ENCODE peak calls at places on chromosome 15, in six cellular contexts. One of them, this sample, is unnamed.
A peak's percentile ranks its signal among the peaks of the same experiment; 100 is the strongest.

GRCh38 chr15:83380026-83380425 is 67.1 kb upstream of the SH3GL3 start:
- DNase-seq in mesenchymal stem cell: no peak
- DNase-seq in H9: no peak
- DNase-seq in neuronal stem cell: no peak
- DNase-seq in IMR-90: no peak
- DNase-seq in H1: no peak
- DNase-seq in this sample: no peak

GRCh38 chr15:28945626-28946215 is 59.9 kb downstream of the APBA2 start:
- DNase-seq in H9: peak; percentile 14
- DNase-seq in IMR-90: no peak
- DNase-seq in neuronal stem cell: no peak
- DNase-seq in mesenchymal stem cell: no peak
- DNase-seq in H1: no peak
- DNase-seq in this sample: no peak

GRCh38 chr15:86183765-86184491 is 104.3 kb downstream of the AGBL1 start:
- DNase-seq in H9: no peak
- DNase-seq in neuronal stem cell: no peak
- DNase-seq in IMR-90: no peak
- DNase-seq in H1: no peak
- DNase-seq in mesenchymal stem cell: no peak
- DNase-seq in this sample: no peak

GRCh38 chr15:89383635-89384604 is 49.3 kb upstream of the POLG start:
- DNase-seq in neuronal stem cell: no peak
- DNase-seq in IMR-90: peak; percentile 11
- DNase-seq in mesenchymal stem cell: peak; percentile 38
- DNase-seq in H9: peak; percentile 44
- DNase-seq in H1: no peak
- DNase-seq in this sample: no peak

GRCh38 chr15:83499476-83499875 is 52.3 kb downstream of the SH3GL3 start:
- DNase-seq in IMR-90: no peak
- DNase-seq in mesenchymal stem cell: no peak
- DNase-seq in H1: no peak
- DNase-seq in H9: no peak
- DNase-seq in neuronal stem cell: no peak
- DNase-seq in this sample: no peak

GRCh38 chr15:41698779-41699178 is 38.6 kb downstream of the MGA start:
- DNase-seq in H1: no peak
- DNase-seq in mesenchymal stem cell: no peak
- DNase-seq in IMR-90: peak; percentile 70
- DNase-seq in H9: no peak
- DNase-seq in neuronal stem cell: no peak
- DNase-seq in this sample: no peak

GRCh38 chr15:62617741-62618140 is 424.8 kb upstream of the TPM1 start:
- DNase-seq in H9: no peak
- DNase-seq in mesenchymal stem cell: no peak
- DNase-seq in neuronal stem cell: no peak
- DNase-seq in IMR-90: no peak
- DNase-seq in H1: no peak
- DNase-seq in this sample: no peak

GRCh38 chr15:35437157-35437556 is 108.8 kb downstream of the DPH6 start:
- DNase-seq in neuronal stem cell: no peak
- DNase-seq in mesenchymal stem cell: peak; percentile 43
- DNase-seq in H1: no peak
- DNase-seq in H9: peak; percentile 30
- DNase-seq in IMR-90: peak; percentile 23
- DNase-seq in this sample: peak; percentile 61

GRCh38 chr15:81000626-81001179 is at the start of gene TLNRD1:
- DNase-seq in neuronal stem cell: peak; percentile 85
- DNase-seq in IMR-90: peak; percentile 92
- DNase-seq in mesenchymal stem cell: peak; percentile 93
- DNase-seq in H1: peak; percentile 85
- DNase-seq in H9: peak; percentile 90
- DNase-seq in this sample: peak; percentile 95
- H2BK120ac ChIP-seq in neuronal stem cell: peak within 1 kb of the TSS; percentile 100
- H2BK120ac ChIP-seq in IMR-90: peak within 1 kb of the TSS; percentile 55
- H2BK120ac ChIP-seq in mesenchymal stem cell: peak within 1 kb of the TSS; percentile 98
- H2BK120ac ChIP-seq in H1: no peak within 1 kb of the TSS
- H2BK120ac ChIP-seq in H9: no peak within 1 kb of the TSS
- H2BK120ac ChIP-seq in this sample: no peak within 1 kb of the TSS

GRCh38 chr15:76994496-76994895 is 430 bp upstream of the PSTPIP1 start:
- DNase-seq in IMR-90: no peak
- DNase-seq in H9: no peak
- DNase-seq in H1: no peak
- DNase-seq in neuronal stem cell: no peak
- DNase-seq in mesenchymal stem cell: no peak
- DNase-seq in this sample: no peak
- H2BK15ac ChIP-seq in IMR-90: no peak overlapping the region
- H2BK15ac ChIP-seq in H9: no peak overlapping the region
- H2BK15ac ChIP-seq in H1: no peak overlapping the region
- H2BK15ac ChIP-seq in neuronal stem cell: peak overlapping the region; percentile 54
- H2BK15ac ChIP-seq in mesenchymal stem cell: no peak overlapping the region
- H2BK15ac ChIP-seq in this sample: no peak overlapping the region

GRCh38 chr15:78393137-78393536 is 44.9 kb upstream of the IREB2 start:
- DNase-seq in H1: no peak
- DNase-seq in IMR-90: no peak
- DNase-seq in mesenchymal stem cell: no peak
- DNase-seq in neuronal stem cell: no peak
- DNase-seq in H9: no peak
- DNase-seq in this sample: no peak
- H4K8ac ChIP-seq in H1: no peak overlapping the region
- H4K8ac ChIP-seq in IMR-90: no peak overlapping the region
- H4K8ac ChIP-seq in mesenchymal stem cell: no peak overlapping the region
- H4K8ac ChIP-seq in neuronal stem cell: no peak overlapping the region
- H4K8ac ChIP-seq in H9: no peak overlapping the region
- H4K8ac ChIP-seq in this sample: no peak overlapping the region

GRCh38 chr15:98562361-98562791 is 86.0 kb upstream of the IGF1R start:
- DNase-seq in IMR-90: no peak
- DNase-seq in neuronal stem cell: no peak
- DNase-seq in H9: no peak
- DNase-seq in H1: no peak
- DNase-seq in mesenchymal stem cell: no peak
- DNase-seq in this sample: no peak
- H2BK120ac ChIP-seq in IMR-90: no peak overlapping the region
- H2BK120ac ChIP-seq in neuronal stem cell: no peak overlapping the region
- H2BK120ac ChIP-seq in H9: no peak overlapping the region
- H2BK120ac ChIP-seq in H1: no peak overlapping the region
- H2BK120ac ChIP-seq in mesenchymal stem cell: no peak overlapping the region
- H2BK120ac ChIP-seq in this sample: no peak overlapping the region

GRCh38 chr15:80590772-80591355 is 104.2 kb upstream of the ABHD17C start:
- DNase-seq in IMR-90: no peak
- DNase-seq in H1: no peak
- DNase-seq in H9: no peak
- DNase-seq in neuronal stem cell: no peak
- DNase-seq in mesenchymal stem cell: no peak
- DNase-seq in this sample: no peak

GRCh38 chr15:80587007-80587406 is 108.1 kb upstream of the ABHD17C start:
- DNase-seq in IMR-90: no peak
- DNase-seq in mesenchymal stem cell: no peak
- DNase-seq in neuronal stem cell: no peak
- DNase-seq in H1: no peak
- DNase-seq in H9: peak; percentile 27
- DNase-seq in this sample: no peak

GRCh38 chr15:80586141-80586540 is 109.0 kb upstream of the ABHD17C start:
- DNase-seq in mesenchymal stem cell: no peak
- DNase-seq in neuronal stem cell: no peak
- DNase-seq in H1: no peak
- DNase-seq in IMR-90: no peak
- DNase-seq in H9: no peak
- DNase-seq in this sample: no peak

GRCh38 chr15:80587816-80588456 is 107.2 kb upstream of the ABHD17C start:
- DNase-seq in IMR-90: peak; percentile 81
- DNase-seq in neuronal stem cell: no peak
- DNase-seq in mesenchymal stem cell: peak; percentile 82
- DNase-seq in H1: no peak
- DNase-seq in H9: peak; percentile 20
- DNase-seq in this sample: no peak

GRCh38 chr15:80588801-80589200 is 106.3 kb upstream of the ABHD17C start:
- DNase-seq in H9: no peak
- DNase-seq in mesenchymal stem cell: peak; percentile 97
- DNase-seq in neuronal stem cell: no peak
- DNase-seq in IMR-90: peak; percentile 100
- DNase-seq in H1: no peak
- DNase-seq in this sample: no peak
- H2BK15ac ChIP-seq in H9: no peak overlapping the region
- H2BK15ac ChIP-seq in mesenchymal stem cell: no peak overlapping the region
- H2BK15ac ChIP-seq in neuronal stem cell: no peak overlapping the region
- H2BK15ac ChIP-seq in IMR-90: peak overlapping the region; percentile 99
- H2BK15ac ChIP-seq in H1: no peak overlapping the region
- H2BK15ac ChIP-seq in this sample: no peak overlapping the region

GRCh38 chr15:74842581-74843444 is at the start of gene ULK3:
- DNase-seq in mesenchymal stem cell: peak; percentile 94
- DNase-seq in H1: peak; percentile 95
- DNase-seq in neuronal stem cell: peak; percentile 87
- DNase-seq in H9: peak; percentile 95
- DNase-seq in IMR-90: peak; percentile 73
- DNase-seq in this sample: peak; percentile 97

GRCh38 chr15:74843891-74844299 is 939 bp upstream of the ULK3 start:
- DNase-seq in mesenchymal stem cell: no peak
- DNase-seq in H9: no peak
- DNase-seq in IMR-90: no peak
- DNase-seq in H1: no peak
- DNase-seq in neuronal stem cell: no peak
- DNase-seq in this sample: no peak

GRCh38 chr15:74841761-74842385 is 1.1 kb downstream of the ULK3 start:
- DNase-seq in H9: no peak
- DNase-seq in neuronal stem cell: no peak
- DNase-seq in mesenchymal stem cell: no peak
- DNase-seq in H1: no peak
- DNase-seq in IMR-90: no peak
- DNase-seq in this sample: no peak

GRCh38 chr15:74844319-74845207 is 1.6 kb upstream of the ULK3 start:
- DNase-seq in mesenchymal stem cell: no peak
- DNase-seq in neuronal stem cell: no peak
- DNase-seq in H1: no peak
- DNase-seq in H9: no peak
- DNase-seq in IMR-90: no peak
- DNase-seq in this sample: no peak

GRCh38 chr15:74843445-74843828 is 481 bp upstream of the ULK3 start:
- DNase-seq in H9: no peak
- DNase-seq in IMR-90: no peak
- DNase-seq in neuronal stem cell: no peak
- DNase-seq in H1: no peak
- DNase-seq in mesenchymal stem cell: no peak
- DNase-seq in this sample: no peak
- H4K8ac ChIP-seq in H9: no peak overlapping the region
- H4K8ac ChIP-seq in IMR-90: peak overlapping the region; percentile 89
- H4K8ac ChIP-seq in neuronal stem cell: no peak overlapping the region
- H4K8ac ChIP-seq in H1: peak overlapping the region; percentile 97
- H4K8ac ChIP-seq in mesenchymal stem cell: peak overlapping the region; percentile 66
- H4K8ac ChIP-seq in this sample: peak overlapping the region; percentile 39

DNA sequence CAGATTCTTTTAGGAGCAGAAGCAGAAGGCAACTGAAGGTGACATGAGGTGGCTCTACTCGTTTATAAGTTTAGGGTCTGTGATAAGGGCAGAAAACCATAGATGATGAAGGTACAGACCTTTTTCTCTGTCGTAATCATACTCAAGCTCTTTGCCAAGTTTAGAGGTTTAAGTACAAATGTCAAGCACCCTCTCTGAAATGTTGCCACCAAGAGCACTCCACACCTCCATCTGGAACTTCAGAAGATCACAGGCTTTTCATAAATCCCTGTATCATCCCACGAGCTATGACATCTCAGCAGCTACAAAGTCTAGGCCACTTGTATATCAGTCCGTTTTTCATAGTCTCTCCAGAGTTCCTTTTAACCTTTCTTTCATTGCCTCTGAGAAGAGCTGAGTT is 282.3 kb upstream of the THBS1 start:
- DNase-seq in H9: no peak
- DNase-seq in mesenchymal stem cell: no peak
- DNase-seq in IMR-90: no peak
- DNase-seq in neuronal stem cell: no peak
- DNase-seq in H1: no peak
- DNase-seq in this sample: no peak
- H2BK120ac ChIP-seq in H9: no peak overlapping the region
- H2BK120ac ChIP-seq in mesenchymal stem cell: no peak overlapping the region
- H2BK120ac ChIP-seq in IMR-90: peak overlapping the region; percentile 71
- H2BK120ac ChIP-seq in neuronal stem cell: no peak overlapping the region
- H2BK120ac ChIP-seq in H1: no peak overlapping the region
- H2BK120ac ChIP-seq in this sample: no peak overlapping the region

DNA sequence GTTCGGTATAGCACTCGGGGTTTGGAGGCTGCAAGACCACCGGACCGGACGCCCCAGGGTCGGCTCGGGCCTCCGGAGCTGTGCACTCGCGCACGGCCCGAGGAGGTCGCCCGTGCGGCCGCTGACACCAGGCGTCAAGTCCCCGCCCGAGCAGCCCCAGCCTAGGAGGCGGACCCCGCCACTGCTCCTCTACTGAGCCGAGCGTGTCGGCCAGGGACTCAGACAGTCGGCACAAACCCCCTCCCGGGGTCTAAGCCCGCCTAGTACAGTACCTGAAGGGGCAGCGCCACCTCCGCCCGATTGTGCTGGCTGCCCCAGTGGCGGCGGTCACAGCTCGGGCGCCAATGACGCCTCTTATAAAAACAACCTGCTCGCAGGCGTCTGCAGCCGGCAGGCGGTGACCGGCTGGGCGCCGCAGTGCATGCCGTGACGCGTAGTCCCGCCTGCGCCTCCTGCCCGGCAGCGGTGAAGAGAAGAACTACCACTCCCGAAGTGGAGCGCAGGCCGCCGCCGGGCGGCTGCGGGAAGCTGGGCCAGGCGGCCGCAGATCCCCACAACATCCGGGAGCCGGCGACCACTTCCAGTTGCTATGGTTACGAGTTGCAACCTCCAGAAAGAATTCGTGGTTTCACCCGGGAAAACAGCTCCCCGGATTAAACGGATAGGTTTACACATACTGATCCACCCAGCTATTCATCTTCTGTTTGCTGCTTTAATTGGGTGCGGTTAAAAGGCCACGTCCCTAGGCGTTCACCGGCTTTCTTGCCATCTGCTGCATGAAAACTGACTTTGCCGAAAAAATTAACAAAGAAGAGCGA is at the start of the genes CCPG1 and PIERCE2:
- DNase-seq in mesenchymal stem cell: peak; percentile 97
- DNase-seq in neuronal stem cell: peak; percentile 96
- DNase-seq in IMR-90: peak; percentile 93
- DNase-seq in H9: peak; percentile 97
- DNase-seq in H1: peak; percentile 93
- DNase-seq in this sample: peak; percentile 99
- H2BK15ac ChIP-seq in mesenchymal stem cell: peak within 1 kb of the TSS; percentile 60
- H2BK15ac ChIP-seq in neuronal stem cell: no peak within 1 kb of the TSS
- H2BK15ac ChIP-seq in IMR-90: peak within 1 kb of the TSS; percentile 40
- H2BK15ac ChIP-seq in H9: no peak within 1 kb of the TSS
- H2BK15ac ChIP-seq in H1: no peak within 1 kb of the TSS
- H2BK15ac ChIP-seq in this sample: no peak within 1 kb of the TSS

DNA sequence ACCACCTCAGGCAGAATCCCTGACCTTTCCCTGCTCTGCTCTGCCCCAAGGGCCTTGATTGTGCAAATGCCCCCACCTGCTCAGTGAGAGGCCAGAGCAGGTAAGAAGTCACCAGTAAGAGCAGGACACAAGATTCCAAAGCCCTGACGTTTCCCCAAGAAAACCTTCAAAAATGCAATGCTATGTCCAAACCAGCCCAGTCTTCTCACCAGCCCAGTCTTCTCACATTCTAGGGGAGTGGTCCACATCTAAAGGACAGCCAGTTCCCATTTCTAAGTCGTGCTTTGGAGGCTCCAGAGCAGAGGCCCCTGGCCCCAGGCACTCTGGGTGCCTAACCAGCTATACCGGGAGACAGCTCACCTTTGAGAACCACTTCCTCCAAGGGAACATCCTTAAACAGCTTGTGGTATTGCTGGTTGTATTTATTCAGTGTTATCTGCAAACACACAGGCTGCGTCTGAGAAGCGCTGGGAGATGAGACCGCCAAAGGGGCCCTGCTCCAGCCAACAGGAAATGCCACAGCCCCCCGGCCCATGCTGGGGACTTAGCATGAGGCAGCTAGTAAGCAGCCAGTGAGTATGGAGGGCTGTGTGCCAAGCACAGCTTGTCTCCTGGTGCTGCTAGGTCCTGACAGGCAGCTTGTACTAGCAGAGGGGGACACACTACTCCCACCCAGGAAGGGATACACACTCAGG is 29.3 kb downstream of the GRAMD2A start:
- DNase-seq in mesenchymal stem cell: peak; percentile 29
- DNase-seq in IMR-90: peak; percentile 38
- DNase-seq in neuronal stem cell: no peak
- DNase-seq in H1: no peak
- DNase-seq in H9: no peak
- DNase-seq in this sample: peak; percentile 84
- H4K8ac ChIP-seq in mesenchymal stem cell: no peak overlapping the region
- H4K8ac ChIP-seq in IMR-90: no peak overlapping the region
- H4K8ac ChIP-seq in neuronal stem cell: no peak overlapping the region
- H4K8ac ChIP-seq in H1: no peak overlapping the region
- H4K8ac ChIP-seq in H9: no peak overlapping the region
- H4K8ac ChIP-seq in this sample: no peak overlapping the region